ENCODE peak calls at places on chromosomes 2 and 18, in four cellular contexts. R is HepG2, O is K562, S is H1. W is an unnamed sample.
A peak's percentile ranks its signal among the peaks of the same experiment; 100 is the strongest.

GRCh38 chr2:205775091-205775876 is 93.0 kb downstream of the NRP2 start:
- DNase-seq in R (no peak), O (no peak), S (no peak), W (no peak)

GRCh38 chr2:70463997-70464396 is 89.6 kb downstream of the TGFA start:
- DNase-seq in R (no peak), O (no peak), S (no peak), W (no peak)

GRCh38 chr2:223674998-223675609 is 72.9 kb upstream of the SCG2 start:
- DNase-seq in R (peak; percentile 30), O (peak; percentile 21), S (no peak), W (peak; percentile 70)

GRCh38 chr2:74415762-74416395 is 5.5 kb downstream of the C2orf81 start:
- DNase-seq in R (no peak), O (no peak), S (no peak), W (no peak)

GRCh38 chr2:124241-124880 is 78.1 kb upstream of the FAM110C start:
- DNase-seq in R (no peak), O (no peak), S (no peak), W (no peak)

GRCh38 chr2:218981390-218982311 is 3.3 kb downstream of the FEV start:
- DNase-seq in R (no peak), O (no peak), S (peak; percentile 68), W (no peak)

GRCh38 chr2:9235388-9236344 is 29.1 kb downstream of the ASAP2 start:
- DNase-seq in R (peak; percentile 17), O (no peak), S (no peak), W (no peak)

GRCh38 chr2:42733852-42734251 is 30.1 kb downstream of the OXER1 start:
- DNase-seq in R (no peak), O (no peak), S (no peak), W (no peak)

GRCh38 chr2:150781142-150781541 is 293.7 kb upstream of the RND3 start:
- DNase-seq in R (no peak), O (no peak), S (no peak), W (no peak)

GRCh38 chr2:16613475-16613874 is 52.2 kb downstream of the CYRIA start:
- DNase-seq in R (peak; percentile 20), O (peak; percentile 50), S (no peak), W (peak; percentile 30)

GRCh38 chr18:52333860-52334259 is 6.1 kb upstream of the DCC start:
- DNase-seq in R (no peak), O (no peak), S (no peak), W (no peak)

GRCh38 chr18:79728931-79729586 is 49.5 kb downstream of the CTDP1 start:
- DNase-seq in R (no peak), O (no peak), S (no peak), W (no peak)
- TF ChIP-seq PHF8 in R (no peak), O (no peak), S (no peak), W (no peak)

DNA sequence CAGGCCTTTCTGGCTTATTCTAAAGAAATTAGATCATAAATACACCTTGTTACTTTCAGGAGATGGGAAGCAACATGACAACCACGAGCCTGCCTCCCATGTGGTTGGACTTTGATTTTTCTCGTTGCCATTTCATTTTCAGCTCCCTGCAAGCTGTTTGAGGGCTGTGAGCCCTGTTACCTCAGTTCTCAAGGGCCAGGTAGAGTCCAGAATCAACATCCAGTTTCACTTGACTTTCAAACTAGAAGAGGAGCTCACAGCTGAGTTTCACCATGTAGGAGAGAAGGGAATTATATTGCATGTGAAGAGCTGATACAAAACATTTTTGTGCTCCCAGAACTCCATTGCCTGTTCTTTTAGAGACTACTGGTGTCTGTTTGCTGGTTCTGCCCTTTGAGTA is 159.7 kb upstream of the BCL2L11 start:
- DNase-seq in R (no peak), O (no peak), S (no peak), W (no peak)
- TF ChIP-seq PHF8 in R (no peak), O (no peak), S (no peak), W (no peak)

DNA sequence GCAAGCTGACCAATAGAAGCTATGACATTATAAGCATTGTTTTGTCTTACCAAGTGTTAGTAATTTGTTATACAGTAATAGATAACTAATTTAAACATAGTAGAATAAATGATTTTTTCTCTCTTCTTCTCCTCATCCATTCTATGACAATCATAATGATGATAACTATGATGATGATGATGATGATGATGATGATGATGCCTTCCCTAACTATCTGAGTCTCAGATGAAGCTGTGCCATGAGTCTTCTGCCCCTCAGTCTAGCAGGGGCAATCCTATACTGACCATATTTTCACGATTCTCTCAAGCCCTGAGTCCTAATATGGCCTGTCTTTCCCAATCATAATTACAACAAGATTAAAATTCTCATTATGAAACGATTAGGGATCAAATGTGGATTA is 1369.0 kb downstream of the LRP1B start:
- DNase-seq in R (no peak), O (no peak), S (no peak), W (no peak)
- TF ChIP-seq PHF8 in R (no peak), O (no peak), S (no peak), W (no peak)

GRCh38 chr2:20064841-20065240 is 13.4 kb upstream of the LAPTM4A start:
- DNase-seq in R (no peak), O (no peak), S (no peak), W (no peak)

GRCh38 chr2:20061476-20061875 is 10.0 kb upstream of the LAPTM4A start:
- DNase-seq in R (no peak), O (no peak), S (no peak), W (no peak)

GRCh38 chr2:20061940-20062339 is 10.5 kb upstream of the LAPTM4A start:
- DNase-seq in R (no peak), O (no peak), S (no peak), W (no peak)

GRCh38 chr2:20064421-20064820 is 13.0 kb upstream of the LAPTM4A start:
- DNase-seq in R (no peak), O (no peak), S (no peak), W (no peak)

GRCh38 chr2:20062615-20063545 is 11.5 kb upstream of the LAPTM4A start:
- DNase-seq in R (no peak), O (no peak), S (no peak), W (no peak)
- TF ChIP-seq PHF8 in R (no peak), O (no peak), S (no peak), W (no peak)

GRCh38 chr2:127479219-127479825 is 47.0 kb downstream of the IWS1 start:
- DNase-seq in R (peak; percentile 73), O (peak; percentile 27), S (no peak), W (peak; percentile 72)
- TF ChIP-seq PHF8 in R (no peak), O (no peak), S (no peak), W (no peak)

GRCh38 chr2:46392561-46393351 is 86.6 kb upstream of the TMEM247 start:
- DNase-seq in R (no peak), O (no peak), S (no peak), W (no peak)

GRCh38 chr2:46390036-46390435 is 89.3 kb upstream of the TMEM247 start:
- DNase-seq in R (no peak), O (no peak), S (no peak), W (no peak)

GRCh38 chr2:46389417-46389916 is 89.9 kb upstream of the TMEM247 start:
- DNase-seq in R (peak; percentile 39), O (no peak), S (peak; percentile 19), W (no peak)

GRCh38 chr2:46388873-46389272 is 90.5 kb upstream of the TMEM247 start:
- DNase-seq in R (no peak), O (no peak), S (no peak), W (no peak)

DNA sequence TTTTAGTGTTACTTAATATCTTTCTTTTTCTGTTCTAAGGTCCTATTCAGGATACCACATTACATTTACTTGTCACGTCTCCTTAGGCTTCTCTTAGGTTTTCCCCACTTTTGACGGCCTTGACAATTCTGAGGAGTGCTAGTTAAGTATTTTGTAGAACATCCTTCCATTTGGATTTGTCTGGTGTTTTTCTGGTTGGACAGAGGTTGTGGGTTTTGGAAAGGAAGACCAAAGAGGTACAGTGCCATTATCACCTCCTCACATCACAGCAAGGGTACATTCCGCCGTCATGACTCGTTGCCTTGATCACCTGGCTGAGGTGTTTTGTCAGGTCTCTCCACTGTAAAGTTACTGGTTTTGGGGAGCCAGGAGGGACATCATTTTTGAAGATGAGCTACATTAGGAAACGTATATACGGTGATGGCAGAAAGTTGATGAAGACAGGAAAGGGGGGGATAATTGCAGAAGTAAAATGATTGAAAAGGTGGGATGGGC is 88.4 kb upstream of the TMEM247 start:
- DNase-seq in R (no peak), O (no peak), S (no peak), W (no peak)
- TF ChIP-seq PHF8 in R (no peak), O (no peak), S (no peak), W (no peak)

GRCh38 chr2:104750061-104750460 is 103.9 kb upstream of the POU3F3 start:
- DNase-seq in R (no peak), O (no peak), S (no peak), W (no peak)

GRCh38 chr2:104756119-104756518 is 97.8 kb upstream of the POU3F3 start:
- DNase-seq in R (no peak), O (no peak), S (no peak), W (no peak)

GRCh38 chr2:104758199-104758620 is 95.7 kb upstream of the POU3F3 start:
- DNase-seq in R (no peak), O (no peak), S (peak; percentile 72), W (no peak)

GRCh38 chr2:104752504-104752903 is 101.4 kb upstream of the POU3F3 start:
- DNase-seq in R (no peak), O (no peak), S (no peak), W (no peak)

DNA sequence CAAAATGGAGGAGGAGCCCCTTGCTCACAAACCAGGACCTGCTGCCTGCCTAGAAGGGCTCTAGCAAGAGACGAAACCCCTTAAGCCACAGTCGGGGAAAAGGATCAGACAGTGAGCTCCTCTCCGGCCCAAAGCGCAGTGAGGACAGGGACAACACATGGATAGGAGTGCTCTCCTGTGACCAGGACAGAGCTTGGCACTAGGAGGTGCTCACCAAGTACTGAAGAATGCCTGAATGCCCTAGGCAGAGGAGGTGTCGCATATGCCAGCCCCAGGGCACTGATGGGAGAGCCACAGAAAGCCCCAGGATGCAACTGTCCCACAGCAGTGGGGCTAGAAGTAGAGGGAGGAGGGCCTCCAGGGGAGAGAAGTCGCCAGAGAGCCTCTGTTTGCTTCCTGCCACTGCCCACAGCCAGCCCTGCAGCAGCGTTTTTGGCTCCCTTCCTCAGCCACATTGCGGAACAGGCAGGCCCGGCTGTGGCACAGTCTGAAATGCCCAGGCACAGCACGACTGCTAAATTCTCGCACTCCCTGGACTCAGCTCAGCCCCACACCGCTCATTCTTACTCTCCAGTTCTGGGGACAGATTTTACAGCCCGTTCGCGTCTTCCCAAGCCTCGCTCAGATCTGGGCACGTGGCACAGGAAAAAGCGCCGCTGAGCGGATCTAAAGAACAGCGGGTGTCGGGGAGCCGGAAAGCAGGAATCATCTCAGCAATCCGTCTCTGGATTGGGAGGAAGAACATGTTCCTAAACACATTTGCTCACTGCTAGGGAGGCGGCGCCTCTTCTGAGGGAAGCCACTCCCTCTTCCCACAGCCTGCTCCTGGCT is 98.7 kb upstream of the POU3F3 start:
- DNase-seq in R (no peak), O (no peak), S (no peak), W (no peak)
- TF ChIP-seq PHF8 in R (no peak), O (no peak), S (no peak), W (no peak)

DNA sequence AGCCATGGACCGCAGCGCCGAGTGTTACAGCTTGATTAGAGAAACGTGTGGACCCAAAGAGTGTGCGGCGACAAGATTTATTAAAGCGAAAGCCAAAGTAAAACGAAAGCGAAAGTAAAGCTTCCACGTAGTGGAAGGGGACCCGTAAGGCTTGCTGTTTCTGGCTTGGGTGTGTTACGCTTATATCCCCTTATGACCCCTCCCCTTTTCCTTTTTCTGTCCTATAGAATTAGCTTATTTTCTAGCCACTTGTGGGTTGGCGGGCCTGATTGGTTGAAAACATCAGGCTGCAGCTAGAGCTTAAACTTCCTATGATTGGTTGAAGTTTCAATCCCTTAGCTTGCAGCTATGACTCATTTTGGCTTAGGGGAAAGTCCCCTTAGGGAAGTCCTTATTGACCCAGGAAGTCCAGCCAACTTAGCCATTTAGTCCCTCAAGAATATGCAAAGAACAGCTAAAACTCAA is 969.7 kb downstream of the DCDC2C start:
- DNase-seq in R (peak; percentile 78), O (peak; percentile 15), S (no peak), W (peak; percentile 72)
- TF ChIP-seq PHF8 in R (no peak), O (no peak), S (no peak), W (no peak)